ENCODE peak calls at places on chromosomes 16 and 17, in six cellular contexts. S is lower lobe of right lung, K is heart left ventricle, T is fibroblast of lung, L is right atrium auricular region, H is transverse colon. D is an unnamed sample. For H3K9me3, the result is how much of the 10 kb centered on the place peaks cover.

GRCh38 chr17:3029213-3029913 is 34.0 kb downstream of the OR1D5 start:
- DNase-seq in H (no peak), K (peak), T (no peak), S (peak), L (no peak), D (no peak)

GRCh38 chr16:73778872-73779271 is 517.7 kb upstream of the PSMD7 start:
- DNase-seq in K (no peak), S (no peak), T (no peak), L (no peak), H (no peak), D (no peak)

GRCh38 chr17:71666047-71666446 is 454.8 kb upstream of the SOX9 start:
- DNase-seq in H (no peak), T (no peak), S (no peak), L (no peak), K (no peak), D (no peak)

GRCh38 chr17:68399638-68400403 is 57.5 kb downstream of the WIPI1 start:
- DNase-seq in K (no peak), S (no peak), L (no peak), T (peak), H (peak), D (no peak)

GRCh38 chr17:62727916-62728672 is 80.0 kb downstream of the MARCHF10 start:
- DNase-seq in S (no peak), T (no peak), L (no peak), K (no peak), H (no peak), D (no peak)

GRCh38 chr17:2402517-2402916 is 1.7 kb upstream of the MNT start:
- DNase-seq in S (peak), T (no peak), H (no peak), K (peak), L (no peak), D (no peak)

GRCh38 chr16:86100205-86101134 is 201.5 kb downstream of the IRF8 start:
- DNase-seq in S (no peak), L (no peak), K (no peak), T (peak), H (no peak), D (no peak)

GRCh38 chr16:27214084-27214961 is 11.0 kb downstream of the KDM8 start:
- DNase-seq in S (no peak), T (no peak), K (no peak), H (peak), L (no peak), D (no peak)

GRCh38 chr17:47188799-47189731 is at the start of gene CDC27:
- DNase-seq in H (peak), L (peak), T (peak), S (peak), K (peak), D (peak)

GRCh38 chr16:48300391-48300856 is 53.1 kb upstream of the ABCC11 start:
- DNase-seq in T (peak), H (no peak), S (no peak), K (no peak), L (no peak), D (no peak)

GRCh38 chr17:18230288-18231141 is 5.1 kb downstream of the LLGL1 start:
- DNase-seq in H (no peak), T (no peak), L (no peak), K (no peak), S (no peak), D (no peak)

GRCh38 chr17:78925234-78925633 is at the start of gene TIMP2:
- DNase-seq in L (peak), K (peak), T (peak), H (peak), S (peak), D (peak)
- TF ChIP-seq CTCF in L (peak), K (peak), T (peak), H (peak), S (peak), D (peak)

GRCh38 chr16:35631261-35631945 is 2172.0 kb downstream of the TP53TG3F start:
- DNase-seq in T (no peak), K (no peak), S (no peak), L (no peak), H (no peak), D (no peak)
- H3K9me3 ChIP-seq in T (under half), K (under half), S (under half), L (under half), H (under half), D (under half)

GRCh38 chr17:50783905-50784304 is 16.6 kb upstream of the ANKRD40CL start:
- DNase-seq in L (no peak), K (no peak), H (no peak), S (no peak), T (no peak), D (no peak)
- H3K27ac ChIP-seq in L (no peak), K (no peak), H (no peak), S (no peak), T (no peak), D (no peak)

GRCh38 chr17:72901657-72902056 is 190.8 kb downstream of the SLC39A11 start:
- DNase-seq in K (no peak), T (no peak), L (no peak), H (no peak), S (no peak), D (no peak)
- TF ChIP-seq CTCF in K (no peak), T (no peak), L (no peak), H (no peak), S (no peak), D (no peak)

GRCh38 chr17:66938656-66939055 is 25.9 kb upstream of the CACNG4 start:
- DNase-seq in S (no peak), L (no peak), H (no peak), T (no peak), K (no peak), D (no peak)
- H3K9me3 ChIP-seq in S (under half), L (under half), H (under half), T (under half), K (under half), D (under half)

GRCh38 chr17:31513731-31514427 is 122.4 kb downstream of the RAB11FIP4 start:
- DNase-seq in S (no peak), K (no peak), L (no peak), H (no peak), T (no peak), D (no peak)
- H3K27ac ChIP-seq in S (no peak), K (no peak), L (no peak), H (no peak), T (no peak), D (no peak)

GRCh38 chr17:49894761-49895160 is 46.9 kb upstream of the TAC4 start:
- DNase-seq in H (no peak), S (peak), K (no peak), L (no peak), T (no peak), D (no peak)

GRCh38 chr17:49896222-49896621 is 48.4 kb upstream of the TAC4 start:
- DNase-seq in L (no peak), H (no peak), K (no peak), S (no peak), T (no peak), D (no peak)

GRCh38 chr17:49895812-49896211 is 47.9 kb upstream of the TAC4 start:
- DNase-seq in S (no peak), T (no peak), K (no peak), L (no peak), H (no peak), D (no peak)

GRCh38 chr17:49898547-49899490 is 51.0 kb upstream of the TAC4 start:
- DNase-seq in K (no peak), T (no peak), L (no peak), S (no peak), H (no peak), D (no peak)

DNA sequence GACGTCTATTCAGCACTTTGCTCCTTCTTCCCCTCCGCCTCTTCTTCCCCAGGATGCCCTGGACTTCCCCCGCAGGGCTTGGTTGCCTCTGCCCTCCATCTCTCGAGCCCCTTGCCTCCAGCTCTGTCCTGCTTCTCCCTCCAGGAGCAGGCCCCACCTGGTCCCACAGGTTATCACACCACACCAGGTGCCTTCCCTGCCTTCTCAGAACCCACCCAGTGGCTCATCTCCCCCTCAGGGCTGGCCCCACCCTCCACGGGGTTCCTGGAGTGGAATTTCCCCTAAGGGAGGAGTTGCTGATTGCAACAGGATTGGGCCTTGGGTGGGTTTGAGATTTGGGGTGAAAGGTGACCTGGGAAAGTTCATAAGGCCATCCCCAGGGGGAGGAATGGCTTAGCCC is 49.0 kb upstream of the TAC4 start:
- DNase-seq in L (no peak), S (no peak), T (no peak), K (no peak), H (no peak), D (no peak)
- TF ChIP-seq CTCF in L (no peak), S (no peak), T (no peak), K (no peak), H (no peak), D (no peak)

D was measured in tibial nerve.